ENCODE peak calls at places on chromosomes 7 and 10, in nine cellular contexts. One of them, this sample, is unnamed.

GRCh38 chr10:75512534-75512933 is 81.1 kb downstream of the LRMDA start:
- DNase-seq in activated CD8-positive, alpha-beta memory T cell treated with anti-CD3 and anti-CD28 coated beads, Interleukin-2, amount 50 U/mL, for 48 hours: no peak
- DNase-seq in MV-4-11: no peak
- DNase-seq in Calu3: no peak
- DNase-seq in activated naive CD4-positive, alpha-beta T cell treated with Interleukin-2 at 50 U/mL for 16 hours: no peak
- DNase-seq in RWPE1: no peak
- DNase-seq in GM23248: no peak
- DNase-seq in GM13977: no peak
- DNase-seq in left cardiac atrium: no peak
- DNase-seq in this sample: no peak

GRCh38 chr10:129755075-129756020 is 208.7 kb downstream of the EBF3 start:
- DNase-seq in RWPE1: no peak
- DNase-seq in left cardiac atrium: no peak
- DNase-seq in MV-4-11: no peak
- DNase-seq in activated naive CD4-positive, alpha-beta T cell treated with Interleukin-2 at 50 U/mL for 16 hours: no peak
- DNase-seq in activated CD8-positive, alpha-beta memory T cell treated with anti-CD3 and anti-CD28 coated beads, Interleukin-2, amount 50 U/mL, for 48 hours: no peak
- DNase-seq in GM23248: no peak
- DNase-seq in Calu3: no peak
- DNase-seq in GM13977: no peak
- DNase-seq in this sample: no peak

GRCh38 chr10:108360187-108360586 is 1195.7 kb upstream of the SORCS1 start:
- DNase-seq in MV-4-11: no peak
- DNase-seq in left cardiac atrium: no peak
- DNase-seq in Calu3: no peak
- DNase-seq in RWPE1: peak
- DNase-seq in GM23248: peak
- DNase-seq in activated naive CD4-positive, alpha-beta T cell treated with Interleukin-2 at 50 U/mL for 16 hours: no peak
- DNase-seq in GM13977: no peak
- DNase-seq in activated CD8-positive, alpha-beta memory T cell treated with anti-CD3 and anti-CD28 coated beads, Interleukin-2, amount 50 U/mL, for 48 hours: no peak
- DNase-seq in this sample: no peak

GRCh38 chr7:133633055-133633454 is 380.2 kb downstream of the EXOC4 start:
- DNase-seq in Calu3: peak
- DNase-seq in left cardiac atrium: no peak
- DNase-seq in GM13977: no peak
- DNase-seq in activated naive CD4-positive, alpha-beta T cell treated with Interleukin-2 at 50 U/mL for 16 hours: no peak
- DNase-seq in GM23248: peak
- DNase-seq in RWPE1: peak
- DNase-seq in MV-4-11: peak
- DNase-seq in activated CD8-positive, alpha-beta memory T cell treated with anti-CD3 and anti-CD28 coated beads, Interleukin-2, amount 50 U/mL, for 48 hours: no peak
- DNase-seq in this sample: peak

GRCh38 chr7:20647051-20647450 is 31.6 kb downstream of the ABCB5 start:
- DNase-seq in GM13977: no peak
- DNase-seq in GM23248: no peak
- DNase-seq in activated CD8-positive, alpha-beta memory T cell treated with anti-CD3 and anti-CD28 coated beads, Interleukin-2, amount 50 U/mL, for 48 hours: no peak
- DNase-seq in Calu3: no peak
- DNase-seq in RWPE1: no peak
- DNase-seq in left cardiac atrium: no peak
- DNase-seq in MV-4-11: no peak
- DNase-seq in activated naive CD4-positive, alpha-beta T cell treated with Interleukin-2 at 50 U/mL for 16 hours: no peak
- DNase-seq in this sample: no peak

GRCh38 chr7:131381069-131381838 is 53.6 kb downstream of the MKLN1 start:
- DNase-seq in MV-4-11: no peak
- DNase-seq in left cardiac atrium: no peak
- DNase-seq in Calu3: no peak
- DNase-seq in GM23248: peak
- DNase-seq in GM13977: no peak
- DNase-seq in activated CD8-positive, alpha-beta memory T cell treated with anti-CD3 and anti-CD28 coated beads, Interleukin-2, amount 50 U/mL, for 48 hours: no peak
- DNase-seq in activated naive CD4-positive, alpha-beta T cell treated with Interleukin-2 at 50 U/mL for 16 hours: no peak
- DNase-seq in RWPE1: no peak
- DNase-seq in this sample: no peak

GRCh38 chr10:5361966-5362365 is 2.8 kb upstream of the UCN3 start:
- DNase-seq in MV-4-11: no peak
- DNase-seq in activated CD8-positive, alpha-beta memory T cell treated with anti-CD3 and anti-CD28 coated beads, Interleukin-2, amount 50 U/mL, for 48 hours: no peak
- DNase-seq in GM13977: no peak
- DNase-seq in left cardiac atrium: no peak
- DNase-seq in activated naive CD4-positive, alpha-beta T cell treated with Interleukin-2 at 50 U/mL for 16 hours: no peak
- DNase-seq in GM23248: no peak
- DNase-seq in Calu3: no peak
- DNase-seq in RWPE1: no peak
- DNase-seq in this sample: no peak

GRCh38 chr10:7635431-7636125 is 31.2 kb downstream of the ITIH5 start:
- DNase-seq in left cardiac atrium: no peak
- DNase-seq in GM23248: no peak
- DNase-seq in GM13977: no peak
- DNase-seq in MV-4-11: no peak
- DNase-seq in activated CD8-positive, alpha-beta memory T cell treated with anti-CD3 and anti-CD28 coated beads, Interleukin-2, amount 50 U/mL, for 48 hours: no peak
- DNase-seq in activated naive CD4-positive, alpha-beta T cell treated with Interleukin-2 at 50 U/mL for 16 hours: no peak
- DNase-seq in Calu3: no peak
- DNase-seq in RWPE1: no peak
- DNase-seq in this sample: no peak

GRCh38 chr10:70343312-70343711 is 39.1 kb downstream of the LRRC20 start:
- DNase-seq in Calu3: no peak
- DNase-seq in RWPE1: no peak
- DNase-seq in GM13977: no peak
- DNase-seq in MV-4-11: no peak
- DNase-seq in GM23248: no peak
- DNase-seq in left cardiac atrium: no peak
- DNase-seq in activated naive CD4-positive, alpha-beta T cell treated with Interleukin-2 at 50 U/mL for 16 hours: no peak
- DNase-seq in activated CD8-positive, alpha-beta memory T cell treated with anti-CD3 and anti-CD28 coated beads, Interleukin-2, amount 50 U/mL, for 48 hours: no peak
- DNase-seq in this sample: no peak

GRCh38 chr7:83267141-83267631 is 104.5 kb upstream of the PCLO start:
- DNase-seq in left cardiac atrium: no peak
- DNase-seq in Calu3: no peak
- DNase-seq in GM13977: no peak
- DNase-seq in MV-4-11: no peak
- DNase-seq in activated CD8-positive, alpha-beta memory T cell treated with anti-CD3 and anti-CD28 coated beads, Interleukin-2, amount 50 U/mL, for 48 hours: no peak
- DNase-seq in GM23248: peak
- DNase-seq in RWPE1: no peak
- DNase-seq in activated naive CD4-positive, alpha-beta T cell treated with Interleukin-2 at 50 U/mL for 16 hours: no peak
- DNase-seq in this sample: no peak